ENCODE peak calls at places on chromosomes 11 and 22, in four cellular contexts. Z is GM23248, L is MM.1S, G is neural progenitor cell. E is an unnamed sample.

GRCh38 chr11:103537904-103538502 is 428.8 kb downstream of the DYNC2H1 start:
- DNase-seq in G (peak; percentile 29), L (no peak), Z (peak; percentile 65), E (peak; percentile 66)

GRCh38 chr22:20805972-20806471 is 32.1 kb downstream of the SERPIND1 start:
- DNase-seq in Z (peak; percentile 46), L (no peak), G (no peak), E (no peak)

GRCh38 chr11:267491-267994 is 10.7 kb upstream of the NLRP6 start:
- DNase-seq in L (peak; percentile 72), Z (peak; percentile 29), G (no peak), E (no peak)

GRCh38 chr22:19108807-19109197 is 13.4 kb downstream of the DGCR2 start:
- DNase-seq in Z (no peak), G (no peak), L (no peak), E (no peak)

GRCh38 chr11:130024356-130024755 is 21.7 kb upstream of the PRDM10 start:
- DNase-seq in Z (peak; percentile 58), L (no peak), G (no peak), E (no peak)

GRCh38 chr11:116504541-116505149 is 268.1 kb downstream of the BUD13 start:
- DNase-seq in L (no peak), Z (no peak), G (no peak), E (peak; percentile 23)

GRCh38 chr22:23622634-23623033 is 9.5 kb downstream of the DRICH1 start:
- DNase-seq in G (peak; percentile 22), Z (peak; percentile 35), L (no peak), E (no peak)

GRCh38 chr22:29773233-29773632 is 6.1 kb downstream of the UQCR10 start:
- DNase-seq in L (no peak), G (no peak), Z (peak; percentile 69), E (no peak)

GRCh38 chr22:35131423-35132050 is 65.6 kb downstream of the ISX start:
- DNase-seq in L (peak; percentile 38), Z (no peak), G (no peak), E (no peak)

GRCh38 chr22:23431337-23432072 is 148.6 kb downstream of the IGLL1 start:
- DNase-seq in G (peak; percentile 37), L (no peak), Z (no peak), E (no peak)

GRCh38 chr11:10784229-10785145 is 24.2 kb downstream of the EIF4G2 start:
- DNase-seq in G (peak; percentile 66), Z (no peak), L (no peak), E (no peak)

GRCh38 chr11:127054153-127054552 is 53.6 kb upstream of the KIRREL3 start:
- DNase-seq in G (no peak), L (no peak), Z (no peak), E (no peak)

GRCh38 chr22:39449708-39450107 is 7.1 kb upstream of the MGAT3 start:
- DNase-seq in L (no peak), G (no peak), Z (no peak), E (no peak)
- H3F3A ChIP-seq in L (peaks cover 33% of the 10 kb centered on the region), G (peaks cover 22% of the 10 kb centered on the region), Z (no peaks in the 10 kb centered on the region), E (peaks cover 6% of the 10 kb centered on the region)

DNA sequence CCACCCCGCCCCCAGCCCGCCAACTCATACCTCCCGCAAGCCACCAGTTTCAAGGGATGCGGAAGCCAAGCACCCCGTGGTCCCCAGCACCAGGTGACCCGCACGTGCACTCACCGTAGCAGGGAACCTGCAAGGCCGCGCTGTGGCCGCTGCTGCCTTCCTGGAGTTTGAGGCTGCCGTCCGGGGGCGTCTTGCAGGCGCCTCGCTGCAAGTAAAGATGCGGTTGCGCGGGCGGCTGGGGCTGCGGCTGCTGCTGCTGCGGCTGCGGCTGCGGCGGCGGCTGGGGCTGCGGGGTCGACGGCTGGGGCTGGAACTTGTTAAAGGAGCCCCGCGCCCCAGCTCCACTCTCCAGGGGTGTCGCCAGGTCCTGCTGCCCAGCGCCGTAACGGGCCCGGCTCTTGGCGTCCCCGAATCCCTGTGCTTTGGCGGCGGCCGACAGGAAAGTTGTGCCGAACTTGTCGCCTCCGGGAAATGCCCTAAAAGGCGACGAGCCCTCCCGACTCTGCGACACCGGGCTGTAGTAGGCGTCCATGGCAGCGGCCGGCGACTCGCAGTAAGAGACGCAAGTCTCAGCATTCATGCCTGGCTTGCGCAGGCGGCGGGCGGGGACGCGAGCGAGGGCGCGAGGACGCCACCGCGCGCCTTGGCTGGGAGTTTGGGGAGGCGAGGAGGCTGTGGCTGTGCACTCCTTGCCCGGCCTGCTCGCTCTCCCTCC is at the start of gene ALX4:
- DNase-seq in G (peak; percentile 89), L (no peak), Z (peak; percentile 43), E (peak; percentile 79)
- TF ChIP-seq EZH2 in G (peak; percentile 87), L (no peak), Z (peak; percentile 79), E (peak; percentile 99)

GRCh38 chr22:37775785-37776638 is 31.7 kb upstream of the GCAT start:
- DNase-seq in G (no peak), Z (peak; percentile 85), L (no peak), E (no peak)
- H3F3A ChIP-seq in G (peaks cover 23% of the 10 kb centered on the region), Z (peaks cover 32% of the 10 kb centered on the region), L (peaks cover 3% of the 10 kb centered on the region), E (no peaks in the 10 kb centered on the region)

DNA sequence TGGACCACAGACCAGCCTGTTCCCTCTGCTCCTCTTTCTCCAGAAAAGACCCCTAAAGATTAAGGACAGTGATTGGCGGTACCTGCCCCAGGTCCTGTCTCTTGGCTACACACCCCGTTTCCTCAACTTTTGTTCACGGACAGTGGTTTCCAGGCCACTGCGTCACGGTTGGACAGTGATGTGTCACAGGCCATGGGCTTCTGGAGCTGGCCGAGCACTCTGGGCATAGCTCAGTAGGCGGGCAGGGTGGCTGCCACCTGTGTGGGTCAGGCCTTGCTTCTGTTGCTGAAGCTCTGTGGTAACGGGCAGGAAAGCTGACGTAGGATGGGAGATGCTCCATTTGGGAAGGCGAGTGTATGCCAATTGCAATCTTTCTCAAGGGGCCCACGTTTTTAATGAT is 13.6 kb downstream of the TUB start:
- DNase-seq in G (no peak), L (no peak), Z (no peak), E (no peak)
- TF ChIP-seq EZH2 in G (no peak), L (no peak), Z (no peak), E (no peak)

DNA sequence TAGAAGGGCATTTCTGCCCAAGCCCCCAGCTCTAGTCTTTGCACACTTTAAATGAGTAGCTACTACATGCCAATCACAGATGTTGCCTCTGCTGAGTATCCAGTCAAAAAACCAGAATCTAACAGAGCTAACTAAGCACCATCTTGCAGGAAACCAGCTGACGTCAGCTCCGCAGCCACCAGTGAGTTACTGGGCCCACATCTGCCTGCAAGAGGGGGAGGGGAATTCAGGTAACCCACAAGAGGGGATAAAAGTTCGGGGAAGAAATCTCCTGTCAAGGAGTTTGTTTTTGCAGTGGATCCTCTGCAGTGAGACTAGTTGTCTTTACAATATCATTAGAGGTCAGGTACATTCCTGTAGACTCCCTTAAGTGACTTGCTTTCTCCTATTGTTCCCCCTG is 9.2 kb downstream of the CD44 start:
- DNase-seq in Z (peak; percentile 16), G (no peak), L (no peak), E (peak; percentile 17)
- H3F3A ChIP-seq in Z (peaks cover 95% of the 10 kb centered on the region), G (no peaks in the 10 kb centered on the region), L (peaks cover 32% of the 10 kb centered on the region), E (no peaks in the 10 kb centered on the region)

GRCh38 chr11:57477507-57478189 is 17.3 kb downstream of the RTN4RL2 start:
- DNase-seq in L (no peak), Z (no peak), G (no peak), E (peak; percentile 48)
- TF ChIP-seq EZH2 in L (no peak), Z (no peak), G (no peak), E (no peak)

GRCh38 chr11:65492387-65492636 is 6.5 kb upstream of the MALAT1 start:
- DNase-seq in L (no peak), G (no peak), Z (no peak), E (no peak)
- H3F3A ChIP-seq in L (peaks cover 26% of the 10 kb centered on the region), G (peaks cover 70% of the 10 kb centered on the region), Z (peaks cover 86% of the 10 kb centered on the region), E (peaks cover 10% of the 10 kb centered on the region)

GRCh38 chr11:1659478-1659877 is 29.9 kb downstream of the KRTAP5-5 start:
- DNase-seq in L (no peak), G (no peak), Z (no peak), E (no peak)
- TF ChIP-seq EZH2 in L (no peak), G (no peak), Z (no peak), E (no peak)